ENCODE peak calls at places on chromosomes 4 and X, in five cellular contexts. One of them, this sample, is unnamed.

GRCh38 chr4:54118850-54119589 is 19.1 kb downstream of the GSX2 start:
- DNase-seq in stomach: no peak
- DNase-seq in mesenchymal stem cell: peak; percentile 68
- DNase-seq in CD8-positive, alpha-beta T cell: no peak
- DNase-seq in left lung: no peak
- DNase-seq in this sample: no peak

GRCh38 chr4:70651864-70652506 is 14.3 kb downstream of the JCHAIN start:
- DNase-seq in stomach: no peak
- DNase-seq in left lung: no peak
- DNase-seq in CD8-positive, alpha-beta T cell: no peak
- DNase-seq in mesenchymal stem cell: peak; percentile 40
- DNase-seq in this sample: no peak

GRCh38 chrX:44785652-44786051 is 58.2 kb upstream of the DUSP21 start:
- DNase-seq in stomach: no peak
- DNase-seq in left lung: no peak
- DNase-seq in CD8-positive, alpha-beta T cell: no peak
- DNase-seq in mesenchymal stem cell: no peak
- DNase-seq in this sample: no peak

GRCh38 chr4:13840573-13841185 is 213.2 kb upstream of the BOD1L1 start:
- DNase-seq in mesenchymal stem cell: no peak
- DNase-seq in left lung: peak; percentile 41
- DNase-seq in CD8-positive, alpha-beta T cell: no peak
- DNase-seq in stomach: no peak
- DNase-seq in this sample: no peak

GRCh38 chrX:45077748-45078424 is 122.8 kb downstream of the DIPK2B start:
- DNase-seq in left lung: no peak
- DNase-seq in mesenchymal stem cell: no peak
- DNase-seq in stomach: no peak
- DNase-seq in CD8-positive, alpha-beta T cell: no peak
- DNase-seq in this sample: no peak

GRCh38 chr4:91243132-91243531 is 1060.6 kb upstream of the GRID2 start:
- DNase-seq in stomach: no peak
- DNase-seq in CD8-positive, alpha-beta T cell: no peak
- DNase-seq in mesenchymal stem cell: no peak
- DNase-seq in left lung: no peak
- DNase-seq in this sample: peak; percentile 40

GRCh38 chrX:48958635-48959094 is 1.3 kb upstream of the OTUD5 start:
- DNase-seq in left lung: no peak
- DNase-seq in mesenchymal stem cell: peak; percentile 79
- DNase-seq in stomach: peak; percentile 32
- DNase-seq in CD8-positive, alpha-beta T cell: no peak
- DNase-seq in this sample: peak; percentile 75

GRCh38 chr4:159296061-159296460 is 193.2 kb downstream of the RAPGEF2 start:
- DNase-seq in CD8-positive, alpha-beta T cell: no peak
- DNase-seq in left lung: no peak
- DNase-seq in mesenchymal stem cell: peak; percentile 74
- DNase-seq in stomach: no peak
- DNase-seq in this sample: no peak

GRCh38 chr4:76716020-76716419 is 181.9 kb downstream of the SOWAHB start:
- DNase-seq in mesenchymal stem cell: no peak
- DNase-seq in left lung: no peak
- DNase-seq in stomach: no peak
- DNase-seq in CD8-positive, alpha-beta T cell: no peak
- DNase-seq in this sample: no peak

GRCh38 chr4:41655177-41655576 is 93.3 kb downstream of the PHOX2B start:
- DNase-seq in mesenchymal stem cell: peak; percentile 33
- DNase-seq in stomach: no peak
- DNase-seq in left lung: no peak
- DNase-seq in CD8-positive, alpha-beta T cell: no peak
- DNase-seq in this sample: no peak

GRCh38 chr4:48197643-48198237 is 63.7 kb upstream of the TXK start:
- DNase-seq in stomach: no peak
- DNase-seq in mesenchymal stem cell: no peak
- DNase-seq in left lung: no peak
- DNase-seq in CD8-positive, alpha-beta T cell: no peak
- DNase-seq in this sample: no peak
- H3K4me1 ChIP-seq in stomach: peaks cover 8% of the 10 kb centered on the region
- H3K4me1 ChIP-seq in mesenchymal stem cell: peaks cover 5% of the 10 kb centered on the region
- H3K4me1 ChIP-seq in left lung: no peaks in the 10 kb centered on the region
- H3K4me1 ChIP-seq in CD8-positive, alpha-beta T cell: no peaks in the 10 kb centered on the region
- H3K4me1 ChIP-seq in this sample: no peaks in the 10 kb centered on the region

GRCh38 chrX:39667746-39668507 is 429.8 kb downstream of the BCOR start:
- DNase-seq in mesenchymal stem cell: no peak
- DNase-seq in CD8-positive, alpha-beta T cell: no peak
- DNase-seq in left lung: no peak
- DNase-seq in stomach: no peak
- DNase-seq in this sample: no peak
- H3K27ac ChIP-seq in mesenchymal stem cell: no peak overlapping the region
- H3K27ac ChIP-seq in CD8-positive, alpha-beta T cell: no peak overlapping the region
- H3K27ac ChIP-seq in left lung: no peak overlapping the region
- H3K27ac ChIP-seq in stomach: no peak overlapping the region
- H3K27ac ChIP-seq in this sample: no peak overlapping the region

GRCh38 chr4:40458683-40459082 is 123.5 kb downstream of the CHRNA9 start:
- DNase-seq in left lung: no peak
- DNase-seq in stomach: no peak
- DNase-seq in mesenchymal stem cell: no peak
- DNase-seq in CD8-positive, alpha-beta T cell: no peak
- DNase-seq in this sample: no peak
- H3K4me1 ChIP-seq in left lung: no peaks in the 10 kb centered on the region
- H3K4me1 ChIP-seq in stomach: peaks cover 42% of the 10 kb centered on the region
- H3K4me1 ChIP-seq in mesenchymal stem cell: no peaks in the 10 kb centered on the region
- H3K4me1 ChIP-seq in CD8-positive, alpha-beta T cell: no peaks in the 10 kb centered on the region
- H3K4me1 ChIP-seq in this sample: no peaks in the 10 kb centered on the region

GRCh38 chrX:2710041-2710471 is 19.0 kb downstream of the CD99 start:
- DNase-seq in CD8-positive, alpha-beta T cell: no peak
- DNase-seq in mesenchymal stem cell: peak; percentile 98
- DNase-seq in stomach: no peak
- DNase-seq in left lung: no peak
- DNase-seq in this sample: no peak

GRCh38 chrX:2712428-2712827 is 21.3 kb downstream of the CD99 start:
- DNase-seq in mesenchymal stem cell: no peak
- DNase-seq in stomach: no peak
- DNase-seq in left lung: no peak
- DNase-seq in CD8-positive, alpha-beta T cell: no peak
- DNase-seq in this sample: no peak

GRCh38 chrX:2711441-2711840 is 20.3 kb downstream of the CD99 start:
- DNase-seq in CD8-positive, alpha-beta T cell: no peak
- DNase-seq in stomach: no peak
- DNase-seq in mesenchymal stem cell: no peak
- DNase-seq in left lung: no peak
- DNase-seq in this sample: no peak

GRCh38 chrX:2708601-2709200 is 17.6 kb downstream of the CD99 start:
- DNase-seq in stomach: no peak
- DNase-seq in mesenchymal stem cell: no peak
- DNase-seq in CD8-positive, alpha-beta T cell: no peak
- DNase-seq in left lung: no peak
- DNase-seq in this sample: peak; percentile 63

GRCh38 chrX:2710496-2710895 is 19.4 kb downstream of the CD99 start:
- DNase-seq in CD8-positive, alpha-beta T cell: no peak
- DNase-seq in mesenchymal stem cell: no peak
- DNase-seq in left lung: no peak
- DNase-seq in stomach: no peak
- DNase-seq in this sample: no peak
- H3K27ac ChIP-seq in CD8-positive, alpha-beta T cell: peak overlapping the region; percentile 1
- H3K27ac ChIP-seq in mesenchymal stem cell: peak overlapping the region; percentile 64
- H3K27ac ChIP-seq in left lung: peak overlapping the region; percentile 21
- H3K27ac ChIP-seq in stomach: no peak overlapping the region
- H3K27ac ChIP-seq in this sample: no peak overlapping the region

GRCh38 chr4:139917896-139918295 is 236.1 kb downstream of the MAML3 start:
- DNase-seq in stomach: no peak
- DNase-seq in left lung: no peak
- DNase-seq in mesenchymal stem cell: no peak
- DNase-seq in CD8-positive, alpha-beta T cell: no peak
- DNase-seq in this sample: no peak
- H3K4me1 ChIP-seq in stomach: peaks cover 92% of the 10 kb centered on the region
- H3K4me1 ChIP-seq in left lung: peaks cover 17% of the 10 kb centered on the region
- H3K4me1 ChIP-seq in mesenchymal stem cell: peaks cover 16% of the 10 kb centered on the region
- H3K4me1 ChIP-seq in CD8-positive, alpha-beta T cell: no peaks in the 10 kb centered on the region
- H3K4me1 ChIP-seq in this sample: peaks cover 3% of the 10 kb centered on the region

DNA sequence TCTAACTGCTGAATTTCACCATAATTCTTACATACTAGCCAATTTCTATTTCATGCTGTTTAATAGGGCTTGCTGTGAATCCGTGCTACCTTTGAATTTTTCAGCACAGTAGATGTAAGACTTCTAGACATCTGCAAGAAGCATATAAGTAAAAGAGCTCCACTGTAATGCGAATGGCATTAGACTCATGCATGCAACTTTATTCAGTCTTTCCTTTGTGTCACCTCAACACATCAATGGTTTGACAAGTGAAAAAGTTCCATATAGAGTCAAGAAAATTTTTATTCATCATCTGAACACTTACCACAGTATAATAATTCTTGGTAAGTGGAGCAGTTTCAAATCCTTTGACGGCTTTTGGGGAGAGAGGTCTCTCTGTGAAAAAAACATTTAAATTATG is 48.9 kb downstream of the ARHGEF6 start:
- DNase-seq in CD8-positive, alpha-beta T cell: no peak
- DNase-seq in mesenchymal stem cell: no peak
- DNase-seq in left lung: no peak
- DNase-seq in stomach: no peak
- DNase-seq in this sample: no peak
- H3K27ac ChIP-seq in CD8-positive, alpha-beta T cell: no peak overlapping the region
- H3K27ac ChIP-seq in mesenchymal stem cell: no peak overlapping the region
- H3K27ac ChIP-seq in left lung: no peak overlapping the region
- H3K27ac ChIP-seq in stomach: no peak overlapping the region
- H3K27ac ChIP-seq in this sample: no peak overlapping the region

DNA sequence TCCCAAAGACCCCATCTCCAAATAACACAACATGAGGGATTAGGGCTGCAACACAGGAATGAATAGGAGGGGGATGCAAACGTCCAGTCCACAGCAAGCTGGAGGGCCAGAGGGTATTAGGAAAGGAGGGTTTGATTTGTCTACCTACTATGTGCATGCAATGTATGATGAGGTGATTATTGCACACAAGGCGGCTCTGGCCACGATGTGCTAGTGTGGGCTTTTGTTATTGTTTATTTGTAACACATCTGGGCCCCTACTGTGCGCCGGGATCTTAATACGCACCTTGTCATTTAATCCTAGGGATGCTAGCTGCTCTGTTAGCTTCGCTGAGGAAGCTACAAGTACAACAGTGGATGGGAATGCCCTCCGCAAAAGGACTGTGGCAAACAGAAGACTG is 19.5 kb downstream of the SH3KBP1 start:
- DNase-seq in left lung: no peak
- DNase-seq in mesenchymal stem cell: no peak
- DNase-seq in CD8-positive, alpha-beta T cell: no peak
- DNase-seq in stomach: no peak
- DNase-seq in this sample: no peak
- H3K4me1 ChIP-seq in left lung: no peaks in the 10 kb centered on the region
- H3K4me1 ChIP-seq in mesenchymal stem cell: peaks cover 3% of the 10 kb centered on the region
- H3K4me1 ChIP-seq in CD8-positive, alpha-beta T cell: peaks cover 40% of the 10 kb centered on the region
- H3K4me1 ChIP-seq in stomach: no peaks in the 10 kb centered on the region
- H3K4me1 ChIP-seq in this sample: no peaks in the 10 kb centered on the region

GRCh38 chrX:103052625-103053024 is 11.3 kb downstream of the BEX1 start:
- DNase-seq in mesenchymal stem cell: no peak
- DNase-seq in stomach: no peak
- DNase-seq in CD8-positive, alpha-beta T cell: no peak
- DNase-seq in left lung: no peak
- DNase-seq in this sample: no peak

GRCh38 chrX:103056902-103057301 is 7.1 kb downstream of the BEX1 start:
- DNase-seq in CD8-positive, alpha-beta T cell: no peak
- DNase-seq in left lung: no peak
- DNase-seq in mesenchymal stem cell: no peak
- DNase-seq in stomach: no peak
- DNase-seq in this sample: no peak

GRCh38 chrX:103051260-103051789 is 12.6 kb downstream of the BEX1 start:
- DNase-seq in stomach: no peak
- DNase-seq in left lung: no peak
- DNase-seq in CD8-positive, alpha-beta T cell: no peak
- DNase-seq in mesenchymal stem cell: no peak
- DNase-seq in this sample: no peak
- H3K27ac ChIP-seq in stomach: no peak overlapping the region
- H3K27ac ChIP-seq in left lung: no peak overlapping the region
- H3K27ac ChIP-seq in CD8-positive, alpha-beta T cell: no peak overlapping the region
- H3K27ac ChIP-seq in mesenchymal stem cell: no peak overlapping the region
- H3K27ac ChIP-seq in this sample: no peak overlapping the region

This sample was measured in aorta.